ENCODE peak calls at places on chromosomes 5 and 9, in nine cellular contexts. R, N, M, S, D, G, C, U and L are unnamed samples.

GRCh38 chr9:37529111-37529510 is 43.4 kb downstream of the POLR1E start:
- DNase-seq in R (peak), N (no peak), M (no peak), S (peak), D (no peak), G (no peak), C (no peak), U (no peak), L (no peak)

GRCh38 chr9:35426627-35427026 is 63.3 kb upstream of the RUSC2 start:
- DNase-seq in R (no peak), N (no peak), M (no peak), S (no peak), D (no peak), G (no peak), C (no peak), U (no peak), L (no peak)

GRCh38 chr5:81251922-81252321 is 18.8 kb downstream of the CKMT2 start:
- DNase-seq in R (no peak), N (no peak), M (no peak), S (no peak), D (no peak), G (no peak), C (no peak), U (no peak), L (no peak)

GRCh38 chr5:108801776-108802175 is 54.1 kb downstream of the FER start:
- DNase-seq in R (no peak), N (peak), M (no peak), S (no peak), D (no peak), G (no peak), C (no peak), U (peak), L (no peak)

GRCh38 chr9:131500939-131501541 is 1.7 kb upstream of the POMT1 start:
- DNase-seq in R (no peak), N (peak), M (no peak), S (no peak), D (no peak), G (no peak), C (no peak), U (peak), L (no peak)

GRCh38 chr9:20551236-20551635 is 71.1 kb downstream of the MLLT3 start:
- DNase-seq in R (no peak), N (no peak), M (no peak), S (no peak), D (no peak), G (no peak), C (no peak), U (no peak), L (no peak)

GRCh38 chr9:108382267-108382666 is 473.5 kb downstream of the ACTL7B start:
- DNase-seq in R (no peak), N (no peak), M (no peak), S (no peak), D (no peak), G (no peak), C (no peak), U (no peak), L (no peak)

GRCh38 chr5:108615216-108615615 is 132.5 kb upstream of the FER start:
- DNase-seq in R (no peak), N (no peak), M (no peak), S (no peak), D (no peak), G (no peak), C (no peak), U (peak), L (no peak)

GRCh38 chr5:89998505-89998904 is 411.1 kb downstream of the CETN3 start:
- DNase-seq in R (no peak), N (no peak), M (no peak), S (no peak), D (no peak), G (no peak), C (no peak), U (no peak), L (no peak)

GRCh38 chr5:163705983-163706771 is 200.8 kb downstream of the MAT2B start:
- DNase-seq in R (no peak), N (peak), M (no peak), S (no peak), D (no peak), G (no peak), C (no peak), U (peak), L (no peak)

GRCh38 chr5:525164-525761 is 1.0 kb upstream of the SLC9A3 start:
- DNase-seq in R (no peak), N (no peak), M (no peak), S (no peak), D (no peak), G (no peak), C (no peak), U (no peak), L (no peak)

GRCh38 chr5:94304146-94304545 is 314.3 kb downstream of the KIAA0825 start:
- DNase-seq in R (no peak), N (no peak), M (no peak), S (no peak), D (no peak), G (no peak), C (no peak), U (no peak), L (no peak)

GRCh38 chr9:112271466-112272098 is 61.8 kb downstream of the PTBP3 start:
- DNase-seq in R (no peak), N (no peak), M (no peak), S (no peak), D (no peak), G (no peak), C (no peak), U (peak), L (no peak)

GRCh38 chr9:102867488-102867887 is 127.6 kb upstream of the CYLC2 start:
- DNase-seq in R (no peak), N (peak), M (no peak), S (no peak), D (no peak), G (no peak), C (no peak), U (peak), L (no peak)

GRCh38 chr5:111278824-111279504 is 54.8 kb downstream of the CAMK4 start:
- DNase-seq in R (peak), N (peak), M (peak), S (peak), D (peak), G (no peak), C (peak), U (no peak), L (peak)